ENCODE peak calls at places on chromosomes 12 and 14, in seven cellular contexts. One of them, this sample, is unnamed.

GRCh38 chr12:31591308-31591901 is 469 bp upstream of the DENND5B start:
- DNase-seq in NCI-H187: peak; percentile 27
- DNase-seq in RPMI7951: no peak
- DNase-seq in psoas muscle: no peak
- DNase-seq in OCI-LY7: peak; percentile 59
- DNase-seq in effector memory CD8-positive, alpha-beta T cell: no peak
- DNase-seq in RPMI8226: no peak
- DNase-seq in this sample: peak; percentile 6

GRCh38 chr14:70359076-70359424 is 433 bp downstream of the COX16 start:
- DNase-seq in NCI-H187: no peak
- DNase-seq in RPMI7951: no peak
- DNase-seq in psoas muscle: no peak
- DNase-seq in OCI-LY7: no peak
- DNase-seq in effector memory CD8-positive, alpha-beta T cell: no peak
- DNase-seq in RPMI8226: no peak
- DNase-seq in this sample: no peak

GRCh38 chr12:97960741-97961608 is 498.4 kb downstream of the RMST start:
- DNase-seq in NCI-H187: no peak
- DNase-seq in RPMI7951: no peak
- DNase-seq in psoas muscle: no peak
- DNase-seq in OCI-LY7: peak; percentile 55
- DNase-seq in effector memory CD8-positive, alpha-beta T cell: no peak
- DNase-seq in RPMI8226: peak; percentile 50
- DNase-seq in this sample: no peak

GRCh38 chr12:115407036-115407435 is 723.1 kb upstream of the TBX3 start:
- DNase-seq in NCI-H187: peak; percentile 45
- DNase-seq in RPMI7951: no peak
- DNase-seq in psoas muscle: no peak
- DNase-seq in OCI-LY7: no peak
- DNase-seq in effector memory CD8-positive, alpha-beta T cell: no peak
- DNase-seq in RPMI8226: no peak
- DNase-seq in this sample: no peak

GRCh38 chr12:100716949-100717732 is 77.4 kb upstream of the ANO4 start:
- DNase-seq in NCI-H187: no peak
- DNase-seq in RPMI7951: no peak
- DNase-seq in psoas muscle: no peak
- DNase-seq in OCI-LY7: no peak
- DNase-seq in effector memory CD8-positive, alpha-beta T cell: no peak
- DNase-seq in RPMI8226: no peak
- DNase-seq in this sample: no peak

GRCh38 chr14:51607677-51608076 is 44.0 kb upstream of the FRMD6 start:
- DNase-seq in NCI-H187: no peak
- DNase-seq in RPMI7951: peak; percentile 97
- DNase-seq in psoas muscle: no peak
- DNase-seq in OCI-LY7: no peak
- DNase-seq in effector memory CD8-positive, alpha-beta T cell: no peak
- DNase-seq in RPMI8226: no peak
- DNase-seq in this sample: no peak

GRCh38 chr12:27652174-27652763 is 44.0 kb upstream of the REP15 start:
- DNase-seq in NCI-H187: no peak
- DNase-seq in RPMI7951: peak; percentile 72
- DNase-seq in psoas muscle: no peak
- DNase-seq in OCI-LY7: peak; percentile 69
- DNase-seq in effector memory CD8-positive, alpha-beta T cell: peak; percentile 34
- DNase-seq in RPMI8226: peak; percentile 59
- DNase-seq in this sample: peak; percentile 32

GRCh38 chr14:66369157-66369706 is 116.9 kb upstream of the CCDC196 start:
- DNase-seq in NCI-H187: no peak
- DNase-seq in RPMI7951: no peak
- DNase-seq in psoas muscle: no peak
- DNase-seq in OCI-LY7: no peak
- DNase-seq in effector memory CD8-positive, alpha-beta T cell: no peak
- DNase-seq in RPMI8226: no peak
- DNase-seq in this sample: no peak

GRCh38 chr14:100522616-100523021 is 64.6 kb downstream of the BEGAIN start:
- DNase-seq in NCI-H187: no peak
- DNase-seq in RPMI7951: no peak
- DNase-seq in psoas muscle: no peak
- DNase-seq in OCI-LY7: no peak
- DNase-seq in effector memory CD8-positive, alpha-beta T cell: no peak
- DNase-seq in RPMI8226: no peak
- DNase-seq in this sample: no peak

GRCh38 chr12:48946943-48947342 is 10.3 kb downstream of the ARF3 start:
- DNase-seq in NCI-H187: no peak
- DNase-seq in RPMI7951: no peak
- DNase-seq in psoas muscle: no peak
- DNase-seq in OCI-LY7: no peak
- DNase-seq in effector memory CD8-positive, alpha-beta T cell: no peak
- DNase-seq in RPMI8226: no peak
- DNase-seq in this sample: no peak

GRCh38 chr12:48997719-48998496 is 1.3 kb downstream of the DDN start:
- DNase-seq in NCI-H187: no peak
- DNase-seq in RPMI7951: no peak
- DNase-seq in psoas muscle: no peak
- DNase-seq in OCI-LY7: no peak
- DNase-seq in effector memory CD8-positive, alpha-beta T cell: peak; percentile 16
- DNase-seq in RPMI8226: peak; percentile 82
- DNase-seq in this sample: peak; percentile 70

GRCh38 chr12:1339608-1340319 is 254.6 kb downstream of the FBXL14 start:
- DNase-seq in NCI-H187: no peak
- DNase-seq in RPMI7951: no peak
- DNase-seq in psoas muscle: no peak
- DNase-seq in OCI-LY7: no peak
- DNase-seq in effector memory CD8-positive, alpha-beta T cell: no peak
- DNase-seq in RPMI8226: no peak
- DNase-seq in this sample: peak; percentile 60

GRCh38 chr14:101083564-101084435 is 180.3 kb upstream of the RTL1 start:
- DNase-seq in NCI-H187: no peak
- DNase-seq in RPMI7951: peak; percentile 30
- DNase-seq in psoas muscle: no peak
- DNase-seq in OCI-LY7: no peak
- DNase-seq in effector memory CD8-positive, alpha-beta T cell: no peak
- DNase-seq in RPMI8226: peak; percentile 26
- DNase-seq in this sample: peak; percentile 54

GRCh38 chr12:106386836-106387555 is 29.4 kb downstream of the POLR3B start:
- DNase-seq in NCI-H187: no peak
- DNase-seq in RPMI7951: no peak
- DNase-seq in psoas muscle: no peak
- DNase-seq in OCI-LY7: no peak
- DNase-seq in effector memory CD8-positive, alpha-beta T cell: no peak
- DNase-seq in RPMI8226: no peak
- DNase-seq in this sample: no peak

GRCh38 chr12:84910549-84911241 is 1.9 kb downstream of the SLC6A15 start:
- DNase-seq in NCI-H187: no peak
- DNase-seq in RPMI7951: peak; percentile 8
- DNase-seq in psoas muscle: no peak
- DNase-seq in OCI-LY7: no peak
- DNase-seq in effector memory CD8-positive, alpha-beta T cell: no peak
- DNase-seq in RPMI8226: peak; percentile 4
- DNase-seq in this sample: no peak

GRCh38 chr12:55705802-55706402 is 1.8 kb downstream of the ITGA7 start:
- DNase-seq in NCI-H187: no peak
- DNase-seq in RPMI7951: no peak
- DNase-seq in psoas muscle: peak; percentile 87
- DNase-seq in OCI-LY7: peak; percentile 63
- DNase-seq in effector memory CD8-positive, alpha-beta T cell: no peak
- DNase-seq in RPMI8226: peak; percentile 68
- DNase-seq in this sample: no peak

GRCh38 chr12:96033549-96034389 is 1.6 kb downstream of the LTA4H start:
- DNase-seq in NCI-H187: no peak
- DNase-seq in RPMI7951: no peak
- DNase-seq in psoas muscle: no peak
- DNase-seq in OCI-LY7: peak; percentile 19
- DNase-seq in effector memory CD8-positive, alpha-beta T cell: no peak
- DNase-seq in RPMI8226: no peak
- DNase-seq in this sample: no peak

This sample was measured in pancreas.